ENCODE peak calls at places on chromosomes 7 and 10, in four cellular contexts. One of them, this sample, is unnamed.

GRCh38 chr7:2109251-2109935 is 123.4 kb downstream of the MAD1L1 start:
- DNase-seq in activated T-cell treated with anti-CD3 and anti-CD28 coated beads for 24 hours: no peak
- DNase-seq in stimulated activated CD8-positive, alpha-beta memory T cell treated with anti-CD3 and anti-CD28 coated beads, Interleukin-4, amount 100 ng/mL, for 4 hours: no peak
- DNase-seq in NCI-H69: no peak
- DNase-seq in this sample: no peak

GRCh38 chr10:8670461-8670860 is 616.0 kb downstream of the GATA3 start:
- DNase-seq in activated T-cell treated with anti-CD3 and anti-CD28 coated beads for 24 hours: no peak
- DNase-seq in stimulated activated CD8-positive, alpha-beta memory T cell treated with anti-CD3 and anti-CD28 coated beads, Interleukin-4, amount 100 ng/mL, for 4 hours: no peak
- DNase-seq in NCI-H69: no peak
- DNase-seq in this sample: no peak

GRCh38 chr10:103067951-103068350 is 125.1 kb downstream of the NT5C2 start:
- DNase-seq in activated T-cell treated with anti-CD3 and anti-CD28 coated beads for 24 hours: no peak
- DNase-seq in stimulated activated CD8-positive, alpha-beta memory T cell treated with anti-CD3 and anti-CD28 coated beads, Interleukin-4, amount 100 ng/mL, for 4 hours: no peak
- DNase-seq in NCI-H69: no peak
- DNase-seq in this sample: no peak

GRCh38 chr10:106582291-106582690 is 582.2 kb downstream of the SORCS1 start:
- DNase-seq in activated T-cell treated with anti-CD3 and anti-CD28 coated beads for 24 hours: no peak
- DNase-seq in stimulated activated CD8-positive, alpha-beta memory T cell treated with anti-CD3 and anti-CD28 coated beads, Interleukin-4, amount 100 ng/mL, for 4 hours: no peak
- DNase-seq in NCI-H69: peak
- DNase-seq in this sample: no peak

GRCh38 chr10:18325410-18325809 is 185.2 kb downstream of the CACNB2 start:
- DNase-seq in activated T-cell treated with anti-CD3 and anti-CD28 coated beads for 24 hours: no peak
- DNase-seq in stimulated activated CD8-positive, alpha-beta memory T cell treated with anti-CD3 and anti-CD28 coated beads, Interleukin-4, amount 100 ng/mL, for 4 hours: no peak
- DNase-seq in NCI-H69: no peak
- DNase-seq in this sample: no peak

GRCh38 chr10:11521860-11522259 is 89.6 kb downstream of the USP6NL start:
- DNase-seq in activated T-cell treated with anti-CD3 and anti-CD28 coated beads for 24 hours: no peak
- DNase-seq in stimulated activated CD8-positive, alpha-beta memory T cell treated with anti-CD3 and anti-CD28 coated beads, Interleukin-4, amount 100 ng/mL, for 4 hours: no peak
- DNase-seq in NCI-H69: peak
- DNase-seq in this sample: no peak

GRCh38 chr10:92688927-92689662 is 660 bp upstream of the HHEX start:
- DNase-seq in activated T-cell treated with anti-CD3 and anti-CD28 coated beads for 24 hours: no peak
- DNase-seq in stimulated activated CD8-positive, alpha-beta memory T cell treated with anti-CD3 and anti-CD28 coated beads, Interleukin-4, amount 100 ng/mL, for 4 hours: no peak
- DNase-seq in NCI-H69: peak
- DNase-seq in this sample: peak

GRCh38 chr7:105636982-105637381 is 55.7 kb upstream of the EFCAB10 start:
- DNase-seq in activated T-cell treated with anti-CD3 and anti-CD28 coated beads for 24 hours: no peak
- DNase-seq in stimulated activated CD8-positive, alpha-beta memory T cell treated with anti-CD3 and anti-CD28 coated beads, Interleukin-4, amount 100 ng/mL, for 4 hours: no peak
- DNase-seq in NCI-H69: no peak
- DNase-seq in this sample: no peak

GRCh38 chr10:76015245-76015644 is 583.8 kb downstream of the LRMDA start:
- DNase-seq in activated T-cell treated with anti-CD3 and anti-CD28 coated beads for 24 hours: no peak
- DNase-seq in stimulated activated CD8-positive, alpha-beta memory T cell treated with anti-CD3 and anti-CD28 coated beads, Interleukin-4, amount 100 ng/mL, for 4 hours: no peak
- DNase-seq in NCI-H69: no peak
- DNase-seq in this sample: no peak

GRCh38 chr10:85580585-85580984 is 786.0 kb downstream of the GRID1 start:
- DNase-seq in activated T-cell treated with anti-CD3 and anti-CD28 coated beads for 24 hours: no peak
- DNase-seq in stimulated activated CD8-positive, alpha-beta memory T cell treated with anti-CD3 and anti-CD28 coated beads, Interleukin-4, amount 100 ng/mL, for 4 hours: no peak
- DNase-seq in NCI-H69: peak
- DNase-seq in this sample: no peak

GRCh38 chr7:55360486-55360885 is 4.7 kb upstream of the LANCL2 start:
- DNase-seq in activated T-cell treated with anti-CD3 and anti-CD28 coated beads for 24 hours: no peak
- DNase-seq in stimulated activated CD8-positive, alpha-beta memory T cell treated with anti-CD3 and anti-CD28 coated beads, Interleukin-4, amount 100 ng/mL, for 4 hours: no peak
- DNase-seq in NCI-H69: no peak
- DNase-seq in this sample: no peak

GRCh38 chr10:11270135-11270857 is 252.6 kb downstream of the CELF2 start:
- DNase-seq in activated T-cell treated with anti-CD3 and anti-CD28 coated beads for 24 hours: peak
- DNase-seq in stimulated activated CD8-positive, alpha-beta memory T cell treated with anti-CD3 and anti-CD28 coated beads, Interleukin-4, amount 100 ng/mL, for 4 hours: peak
- DNase-seq in NCI-H69: peak
- DNase-seq in this sample: peak

GRCh38 chr10:123148414-123149161 is 652 bp downstream of the HMX2 start:
- DNase-seq in activated T-cell treated with anti-CD3 and anti-CD28 coated beads for 24 hours: no peak
- DNase-seq in stimulated activated CD8-positive, alpha-beta memory T cell treated with anti-CD3 and anti-CD28 coated beads, Interleukin-4, amount 100 ng/mL, for 4 hours: no peak
- DNase-seq in NCI-H69: peak
- DNase-seq in this sample: peak

GRCh38 chr7:2986561-2986960 is 57.1 kb downstream of the CARD11 start:
- DNase-seq in activated T-cell treated with anti-CD3 and anti-CD28 coated beads for 24 hours: no peak
- DNase-seq in stimulated activated CD8-positive, alpha-beta memory T cell treated with anti-CD3 and anti-CD28 coated beads, Interleukin-4, amount 100 ng/mL, for 4 hours: no peak
- DNase-seq in NCI-H69: no peak
- DNase-seq in this sample: no peak

GRCh38 chr10:82982110-82982608 is 1107.2 kb downstream of the NRG3 start:
- DNase-seq in activated T-cell treated with anti-CD3 and anti-CD28 coated beads for 24 hours: no peak
- DNase-seq in stimulated activated CD8-positive, alpha-beta memory T cell treated with anti-CD3 and anti-CD28 coated beads, Interleukin-4, amount 100 ng/mL, for 4 hours: no peak
- DNase-seq in NCI-H69: no peak
- DNase-seq in this sample: no peak

GRCh38 chr7:5702876-5703571 is 78.4 kb downstream of the RNF216 start:
- DNase-seq in activated T-cell treated with anti-CD3 and anti-CD28 coated beads for 24 hours: no peak
- DNase-seq in stimulated activated CD8-positive, alpha-beta memory T cell treated with anti-CD3 and anti-CD28 coated beads, Interleukin-4, amount 100 ng/mL, for 4 hours: no peak
- DNase-seq in NCI-H69: peak
- DNase-seq in this sample: no peak

GRCh38 chr10:127694580-127695193 is 42.3 kb upstream of the FOXI2 start:
- DNase-seq in activated T-cell treated with anti-CD3 and anti-CD28 coated beads for 24 hours: peak
- DNase-seq in stimulated activated CD8-positive, alpha-beta memory T cell treated with anti-CD3 and anti-CD28 coated beads, Interleukin-4, amount 100 ng/mL, for 4 hours: no peak
- DNase-seq in NCI-H69: peak
- DNase-seq in this sample: peak

GRCh38 chr7:78071821-78072590 is 273.4 kb downstream of the PHTF2 start:
- DNase-seq in activated T-cell treated with anti-CD3 and anti-CD28 coated beads for 24 hours: no peak
- DNase-seq in stimulated activated CD8-positive, alpha-beta memory T cell treated with anti-CD3 and anti-CD28 coated beads, Interleukin-4, amount 100 ng/mL, for 4 hours: no peak
- DNase-seq in NCI-H69: no peak
- DNase-seq in this sample: no peak

GRCh38 chr7:7565746-7566650 is 686 bp upstream of the MIOS start:
- DNase-seq in activated T-cell treated with anti-CD3 and anti-CD28 coated beads for 24 hours: no peak
- DNase-seq in stimulated activated CD8-positive, alpha-beta memory T cell treated with anti-CD3 and anti-CD28 coated beads, Interleukin-4, amount 100 ng/mL, for 4 hours: no peak
- DNase-seq in NCI-H69: peak
- DNase-seq in this sample: no peak

GRCh38 chr10:82477776-82478175 is 602.8 kb downstream of the NRG3 start:
- DNase-seq in activated T-cell treated with anti-CD3 and anti-CD28 coated beads for 24 hours: no peak
- DNase-seq in stimulated activated CD8-positive, alpha-beta memory T cell treated with anti-CD3 and anti-CD28 coated beads, Interleukin-4, amount 100 ng/mL, for 4 hours: no peak
- DNase-seq in NCI-H69: no peak
- DNase-seq in this sample: no peak

GRCh38 chr10:103111031-103111917 is 81.8 kb downstream of the NT5C2 start:
- DNase-seq in activated T-cell treated with anti-CD3 and anti-CD28 coated beads for 24 hours: no peak
- DNase-seq in stimulated activated CD8-positive, alpha-beta memory T cell treated with anti-CD3 and anti-CD28 coated beads, Interleukin-4, amount 100 ng/mL, for 4 hours: no peak
- DNase-seq in NCI-H69: peak
- DNase-seq in this sample: peak

GRCh38 chr7:127715272-127715671 is 63.3 kb downstream of the SND1 start:
- DNase-seq in activated T-cell treated with anti-CD3 and anti-CD28 coated beads for 24 hours: no peak
- DNase-seq in stimulated activated CD8-positive, alpha-beta memory T cell treated with anti-CD3 and anti-CD28 coated beads, Interleukin-4, amount 100 ng/mL, for 4 hours: no peak
- DNase-seq in NCI-H69: no peak
- DNase-seq in this sample: no peak

GRCh38 chr10:129689681-129690080 is 222.6 kb downstream of the MGMT start:
- DNase-seq in activated T-cell treated with anti-CD3 and anti-CD28 coated beads for 24 hours: no peak
- DNase-seq in stimulated activated CD8-positive, alpha-beta memory T cell treated with anti-CD3 and anti-CD28 coated beads, Interleukin-4, amount 100 ng/mL, for 4 hours: no peak
- DNase-seq in NCI-H69: no peak
- DNase-seq in this sample: no peak

GRCh38 chr7:154676422-154677073 is 326.4 kb downstream of the PAXIP1 start:
- DNase-seq in activated T-cell treated with anti-CD3 and anti-CD28 coated beads for 24 hours: no peak
- DNase-seq in stimulated activated CD8-positive, alpha-beta memory T cell treated with anti-CD3 and anti-CD28 coated beads, Interleukin-4, amount 100 ng/mL, for 4 hours: no peak
- DNase-seq in NCI-H69: no peak
- DNase-seq in this sample: no peak

GRCh38 chr10:74822583-74823089 is 3.8 kb upstream of the KAT6B start:
- DNase-seq in activated T-cell treated with anti-CD3 and anti-CD28 coated beads for 24 hours: no peak
- DNase-seq in stimulated activated CD8-positive, alpha-beta memory T cell treated with anti-CD3 and anti-CD28 coated beads, Interleukin-4, amount 100 ng/mL, for 4 hours: no peak
- DNase-seq in NCI-H69: no peak
- DNase-seq in this sample: no peak

GRCh38 chr10:96670786-96671185 is 49.5 kb downstream of the PIK3AP1 start:
- DNase-seq in activated T-cell treated with anti-CD3 and anti-CD28 coated beads for 24 hours: no peak
- DNase-seq in stimulated activated CD8-positive, alpha-beta memory T cell treated with anti-CD3 and anti-CD28 coated beads, Interleukin-4, amount 100 ng/mL, for 4 hours: no peak
- DNase-seq in NCI-H69: peak
- DNase-seq in this sample: no peak

GRCh38 chr7:193538-194256 is 1.3 kb downstream of the FAM20C start:
- DNase-seq in activated T-cell treated with anti-CD3 and anti-CD28 coated beads for 24 hours: no peak
- DNase-seq in stimulated activated CD8-positive, alpha-beta memory T cell treated with anti-CD3 and anti-CD28 coated beads, Interleukin-4, amount 100 ng/mL, for 4 hours: no peak
- DNase-seq in NCI-H69: no peak
- DNase-seq in this sample: no peak

GRCh38 chr10:15879058-15879457 is 18.8 kb upstream of the MINDY3 start:
- DNase-seq in activated T-cell treated with anti-CD3 and anti-CD28 coated beads for 24 hours: no peak
- DNase-seq in stimulated activated CD8-positive, alpha-beta memory T cell treated with anti-CD3 and anti-CD28 coated beads, Interleukin-4, amount 100 ng/mL, for 4 hours: no peak
- DNase-seq in NCI-H69: peak
- DNase-seq in this sample: peak

GRCh38 chr7:44471436-44471835 is 19.0 kb downstream of the NUDCD3 start:
- DNase-seq in activated T-cell treated with anti-CD3 and anti-CD28 coated beads for 24 hours: no peak
- DNase-seq in stimulated activated CD8-positive, alpha-beta memory T cell treated with anti-CD3 and anti-CD28 coated beads, Interleukin-4, amount 100 ng/mL, for 4 hours: no peak
- DNase-seq in NCI-H69: no peak
- DNase-seq in this sample: no peak

This sample was measured in GM20000.